ENCODE peak calls at places on chromosomes 4 and X, in ten cellular contexts. S, O, D, E, F, Y, G, C, K and H are unnamed samples.

GRCh38 chrX:135324463-135324862 is 15.2 kb downstream of the ETDC start:
- DNase-seq in S (no peak), O (no peak), D (no peak), E (no peak), F (no peak), Y (no peak), G (no peak), C (no peak), K (no peak), H (no peak)

GRCh38 chr4:97498875-97499274 is 644.4 kb downstream of the STPG2 start:
- DNase-seq in S (no peak), O (no peak), D (no peak), E (no peak), F (no peak), Y (no peak), G (no peak), C (no peak), K (no peak), H (peak)

GRCh38 chr4:53905281-53905934 is 159.0 kb downstream of the CHIC2 start:
- DNase-seq in S (no peak), O (no peak), D (no peak), E (no peak), F (no peak), Y (no peak), G (no peak), C (no peak), K (no peak), H (no peak)

GRCh38 chr4:118811008-118811764 is 24.7 kb downstream of the SEC24D start:
- DNase-seq in S (no peak), O (no peak), D (peak), E (no peak), F (no peak), Y (no peak), G (no peak), C (no peak), K (no peak), H (peak)

GRCh38 chr4:104491826-104492771 is 2.6 kb downstream of the CXXC4 start:
- DNase-seq in S (no peak), O (no peak), D (no peak), E (no peak), F (peak), Y (no peak), G (no peak), C (no peak), K (no peak), H (no peak)

GRCh38 chrX:40091691-40092421 is 5.9 kb downstream of the BCOR start:
- DNase-seq in S (no peak), O (no peak), D (no peak), E (no peak), F (no peak), Y (no peak), G (no peak), C (no peak), K (no peak), H (no peak)

GRCh38 chr4:83340692-83341343 is 6.2 kb upstream of the HPSE start:
- DNase-seq in S (no peak), O (no peak), D (no peak), E (no peak), F (no peak), Y (no peak), G (no peak), C (no peak), K (peak), H (no peak)

GRCh38 chrX:40205471-40205870 is 107.7 kb upstream of the BCOR start:
- DNase-seq in S (no peak), O (no peak), D (no peak), E (no peak), F (no peak), Y (no peak), G (no peak), C (no peak), K (no peak), H (no peak)

GRCh38 chr4:105471566-105472176 is 2.2 kb downstream of the PPA2 start:
- DNase-seq in S (peak), O (peak), D (no peak), E (peak), F (peak), Y (peak), G (peak), C (peak), K (peak), H (peak)

GRCh38 chrX:144627947-144628346 is 619.4 kb upstream of the SPANXN1 start:
- DNase-seq in S (no peak), O (no peak), D (no peak), E (no peak), F (no peak), Y (no peak), G (no peak), C (no peak), K (no peak), H (no peak)

GRCh38 chrX:9966775-9967408 is at the start of gene CLDN34:
- DNase-seq in S (no peak), O (no peak), D (no peak), E (no peak), F (no peak), Y (no peak), G (no peak), C (no peak), K (no peak), H (no peak)

GRCh38 chrX:151393514-151393913 is 3.5 kb upstream of the VMA21 start:
- DNase-seq in S (peak), O (peak), D (no peak), E (peak), F (no peak), Y (no peak), G (no peak), C (no peak), K (peak), H (no peak)

GRCh38 chr4:99832854-99833253 is 16.2 kb downstream of the DAPP1 start:
- DNase-seq in S (no peak), O (no peak), D (no peak), E (no peak), F (no peak), Y (no peak), G (no peak), C (no peak), K (no peak), H (no peak)

GRCh38 chrX:130770615-130771014 is 132.4 kb downstream of the ENOX2 start:
- DNase-seq in S (no peak), O (no peak), D (peak), E (no peak), F (no peak), Y (no peak), G (no peak), C (no peak), K (no peak), H (peak)

GRCh38 chr4:137700072-137700471 is 167.8 kb upstream of the PCDH18 start:
- DNase-seq in S (no peak), O (no peak), D (no peak), E (no peak), F (no peak), Y (no peak), G (no peak), C (no peak), K (no peak), H (peak)

GRCh38 chr4:109179089-109179488 is 123.4 kb downstream of the COL25A1 start:
- DNase-seq in S (no peak), O (no peak), D (no peak), E (no peak), F (no peak), Y (no peak), G (no peak), C (no peak), K (no peak), H (no peak)

GRCh38 chr4:166435449-166435848 is 562.4 kb downstream of the TLL1 start:
- DNase-seq in S (no peak), O (no peak), D (no peak), E (no peak), F (no peak), Y (no peak), G (no peak), C (no peak), K (no peak), H (peak)

GRCh38 chrX:9367437-9367836 is 97.4 kb upstream of the TBL1X start:
- DNase-seq in S (no peak), O (no peak), D (no peak), E (no peak), F (no peak), Y (no peak), G (no peak), C (no peak), K (no peak), H (no peak)

GRCh38 chr4:1379351-1379781 is 26.9 kb downstream of the NKX1-1 start:
- DNase-seq in S (no peak), O (no peak), D (no peak), E (no peak), F (no peak), Y (no peak), G (no peak), C (no peak), K (no peak), H (no peak)

GRCh38 chrX:47217121-47217851 is 1.2 kb upstream of the CDK16 start:
- DNase-seq in S (peak), O (no peak), D (no peak), E (no peak), F (no peak), Y (no peak), G (no peak), C (no peak), K (peak), H (peak)

GRCh38 chrX:9352683-9353430 is 112.0 kb upstream of the TBL1X start:
- DNase-seq in S (peak), O (no peak), D (peak), E (peak), F (peak), Y (no peak), G (no peak), C (no peak), K (peak), H (peak)

GRCh38 chr4:174138616-174139015 is 144.9 kb downstream of the FBXO8 start:
- DNase-seq in S (no peak), O (no peak), D (no peak), E (no peak), F (no peak), Y (no peak), G (no peak), C (no peak), K (no peak), H (no peak)

GRCh38 chrX:1581132-1581531 is 10.3 kb upstream of the AKAP17A start:
- DNase-seq in S (peak), O (peak), D (no peak), E (peak), F (peak), Y (peak), G (no peak), C (no peak), K (peak), H (peak)